ENCODE peak calls at places on chromosomes 7 and 10, in five cellular contexts. L, U, T, A and B are unnamed samples.

GRCh38 chr10:71279590-71280170 is 39.4 kb upstream of the SLC29A3 start:
- DNase-seq in L (no peak), U (no peak), T (no peak), A (no peak), B (no peak)

GRCh38 chr10:32376780-32377179 is 29.8 kb upstream of the EPC1 start:
- DNase-seq in L (no peak), U (no peak), T (no peak), A (no peak), B (no peak)

GRCh38 chr7:108234281-108234680 is 104.1 kb upstream of the LAMB4 start:
- DNase-seq in L (no peak), U (no peak), T (no peak), A (no peak), B (no peak)

GRCh38 chr7:150388709-150389531 is 9.8 kb downstream of the ZNF775 start:
- DNase-seq in L (no peak), U (no peak), T (peak), A (no peak), B (no peak)

GRCh38 chr10:83522881-83523386 is 616.4 kb upstream of the GHITM start:
- DNase-seq in L (no peak), U (no peak), T (no peak), A (no peak), B (no peak)

GRCh38 chr7:1361016-1361755 is 98.1 kb downstream of the MICALL2 start:
- DNase-seq in L (no peak), U (no peak), T (no peak), A (no peak), B (no peak)

GRCh38 chr10:26486304-26486703 is 48.2 kb downstream of the APBB1IP start:
- DNase-seq in L (peak), U (no peak), T (no peak), A (peak), B (no peak)

GRCh38 chr7:29565982-29566746 is 2.5 kb downstream of the PRR15 start:
- DNase-seq in L (no peak), U (no peak), T (no peak), A (no peak), B (no peak)

GRCh38 chr10:35606423-35606822 is 1.3 kb downstream of the GJD4 start:
- DNase-seq in L (no peak), U (no peak), T (no peak), A (no peak), B (no peak)

GRCh38 chr7:47392241-47392759 is 189.6 kb downstream of the TNS3 start:
- DNase-seq in L (no peak), U (no peak), T (no peak), A (no peak), B (no peak)

GRCh38 chr7:150972094-150972493 is 6.0 kb downstream of the KCNH2 start:
- DNase-seq in L (no peak), U (no peak), T (no peak), A (no peak), B (no peak)

GRCh38 chr10:71309919-71310318 is 9.1 kb upstream of the SLC29A3 start:
- DNase-seq in L (no peak), U (no peak), T (no peak), A (no peak), B (no peak)

GRCh38 chr7:1318661-1319060 is 86.0 kb downstream of the UNCX start:
- DNase-seq in L (no peak), U (no peak), T (no peak), A (no peak), B (no peak)

GRCh38 chr10:69097729-69098128 is 9.8 kb downstream of the SRGN start:
- DNase-seq in L (no peak), U (no peak), T (no peak), A (no peak), B (no peak)

GRCh38 chr10:94104316-94105060 is 110.8 kb downstream of the PLCE1 start:
- DNase-seq in L (no peak), U (no peak), T (peak), A (no peak), B (no peak)

GRCh38 chr10:24858244-24858907 is 94.0 kb downstream of the PRTFDC1 start:
- DNase-seq in L (no peak), U (no peak), T (no peak), A (peak), B (no peak)

GRCh38 chr7:78033428-78033827 is 234.9 kb downstream of the PHTF2 start:
- DNase-seq in L (no peak), U (no peak), T (no peak), A (no peak), B (no peak)

GRCh38 chr10:28677889-28678686 is 767 bp downstream of the BAMBI start:
- DNase-seq in L (no peak), U (no peak), T (no peak), A (no peak), B (no peak)

GRCh38 chr10:63157845-63158624 is 24.9 kb downstream of the NRBF2 start:
- DNase-seq in L (no peak), U (peak), T (peak), A (peak), B (peak)

GRCh38 chr10:66813122-66813521 is 112.7 kb upstream of the LRRTM3 start:
- DNase-seq in L (no peak), U (no peak), T (no peak), A (no peak), B (no peak)

GRCh38 chr7:129188372-129188891 is at the start of gene SMO:
- DNase-seq in L (peak), U (no peak), T (peak), A (peak), B (peak)

GRCh38 chr7:158303121-158303520 is 284.5 kb downstream of the PTPRN2 start:
- DNase-seq in L (no peak), U (no peak), T (no peak), A (no peak), B (no peak)

DNA sequence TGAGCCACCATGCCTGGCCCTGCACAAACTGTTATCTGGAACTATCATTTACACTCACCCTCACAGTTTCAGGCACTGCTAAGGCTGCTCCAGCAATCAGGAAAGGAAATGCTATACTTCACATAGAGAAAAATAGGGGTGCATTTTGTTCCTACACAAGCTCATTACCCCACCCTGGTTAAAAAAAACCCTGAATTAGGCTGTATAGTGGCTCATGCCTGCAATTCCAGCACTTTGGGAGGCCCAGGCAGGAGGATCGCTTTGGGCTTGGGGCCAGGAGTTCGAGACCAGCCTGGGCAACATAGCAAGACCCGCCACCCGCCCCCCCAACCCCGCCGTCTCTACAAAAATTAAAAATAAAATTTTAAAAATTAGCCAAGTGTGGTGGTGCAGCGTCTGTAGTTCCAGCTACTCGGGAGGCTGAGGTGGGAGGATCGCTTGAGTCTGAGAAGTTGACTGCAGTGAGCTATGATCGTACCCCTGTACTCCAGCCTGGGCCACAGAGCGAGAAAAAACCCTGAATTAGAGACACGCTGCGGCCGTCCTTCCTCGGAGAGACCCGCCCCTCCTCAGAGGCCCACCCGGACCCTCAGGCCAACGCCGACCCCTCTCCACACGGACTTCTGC is 539 bp downstream of the PTCD1 start:
- DNase-seq in L (no peak), U (no peak), T (no peak), A (no peak), B (no peak)
- TF ChIP-seq SUZ12 in L (no peak), U (no peak), T (no peak), A (no peak), B (no peak)

GRCh38 chr7:12423355-12423994 is 19.8 kb upstream of the VWDE start:
- DNase-seq in L (no peak), U (no peak), T (no peak), A (no peak), B (no peak)
- TF ChIP-seq SUZ12 in L (no peak), U (no peak), T (no peak), A (no peak), B (no peak)

DNA sequence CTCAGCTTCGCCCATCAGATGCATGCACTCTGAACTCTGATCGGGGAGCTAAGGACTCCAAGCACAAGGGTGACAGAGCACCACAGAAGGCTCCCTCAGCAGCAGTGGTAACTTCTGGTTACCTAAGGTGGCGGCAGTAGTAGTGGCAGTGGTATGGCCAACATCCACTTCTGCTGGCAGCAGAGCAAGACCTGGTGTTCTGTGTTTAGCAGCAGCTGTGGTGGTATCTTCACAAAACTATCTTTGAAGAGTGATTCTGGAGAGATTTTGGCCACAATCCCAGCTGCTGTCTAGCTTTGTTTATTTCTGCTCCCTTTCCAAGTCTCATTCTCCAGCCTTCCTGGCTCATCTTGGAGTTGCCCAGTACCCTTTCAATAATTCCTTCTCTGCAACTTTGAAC is 102.4 kb upstream of the LRGUK start:
- DNase-seq in L (no peak), U (no peak), T (no peak), A (no peak), B (no peak)
- TF ChIP-seq SUZ12 in L (no peak), U (no peak), T (no peak), A (no peak), B (no peak)

DNA sequence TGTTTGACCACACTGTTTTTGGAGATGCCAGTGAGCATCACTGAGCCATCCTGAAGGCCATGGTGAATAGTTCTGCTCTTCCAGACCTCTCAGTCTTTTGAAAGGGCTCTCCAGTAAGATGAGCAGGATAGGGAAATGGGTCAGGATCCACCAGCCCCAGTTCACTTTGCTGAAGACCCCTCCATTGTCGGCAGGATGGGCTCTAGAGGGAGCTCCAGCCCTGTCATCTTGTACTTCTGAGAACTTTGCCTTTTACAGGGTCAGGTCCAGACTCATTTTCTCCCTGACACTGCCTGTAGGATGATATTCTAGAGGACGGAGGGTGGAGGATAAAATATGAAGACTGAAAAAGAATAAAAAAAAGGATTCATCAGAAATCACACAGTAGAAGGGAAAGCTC is 13.1 kb downstream of the LHFPL3 start:
- DNase-seq in L (no peak), U (no peak), T (peak), A (peak), B (peak)
- TF ChIP-seq SUZ12 in L (no peak), U (no peak), T (no peak), A (no peak), B (no peak)

DNA sequence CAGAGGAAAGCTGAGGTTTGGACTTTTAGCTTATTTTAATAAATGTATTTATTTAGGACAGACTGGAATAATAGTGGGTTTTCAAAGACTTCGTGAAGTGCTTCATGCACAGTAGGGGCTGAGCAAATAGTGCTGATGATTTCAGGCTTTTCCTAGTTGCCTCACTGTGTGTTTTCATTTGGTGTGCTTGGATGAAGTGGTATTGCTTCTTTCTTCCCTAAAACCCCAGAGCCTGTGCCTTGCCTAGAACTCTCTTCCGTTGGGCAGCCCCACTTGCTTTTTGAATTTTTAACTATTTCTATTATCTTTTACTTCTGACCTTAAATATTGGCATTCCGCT is 49.6 kb downstream of the ARID5B start:
- DNase-seq in L (no peak), U (no peak), T (no peak), A (no peak), B (no peak)
- TF ChIP-seq SUZ12 in L (no peak), U (no peak), T (no peak), A (no peak), B (no peak)

DNA sequence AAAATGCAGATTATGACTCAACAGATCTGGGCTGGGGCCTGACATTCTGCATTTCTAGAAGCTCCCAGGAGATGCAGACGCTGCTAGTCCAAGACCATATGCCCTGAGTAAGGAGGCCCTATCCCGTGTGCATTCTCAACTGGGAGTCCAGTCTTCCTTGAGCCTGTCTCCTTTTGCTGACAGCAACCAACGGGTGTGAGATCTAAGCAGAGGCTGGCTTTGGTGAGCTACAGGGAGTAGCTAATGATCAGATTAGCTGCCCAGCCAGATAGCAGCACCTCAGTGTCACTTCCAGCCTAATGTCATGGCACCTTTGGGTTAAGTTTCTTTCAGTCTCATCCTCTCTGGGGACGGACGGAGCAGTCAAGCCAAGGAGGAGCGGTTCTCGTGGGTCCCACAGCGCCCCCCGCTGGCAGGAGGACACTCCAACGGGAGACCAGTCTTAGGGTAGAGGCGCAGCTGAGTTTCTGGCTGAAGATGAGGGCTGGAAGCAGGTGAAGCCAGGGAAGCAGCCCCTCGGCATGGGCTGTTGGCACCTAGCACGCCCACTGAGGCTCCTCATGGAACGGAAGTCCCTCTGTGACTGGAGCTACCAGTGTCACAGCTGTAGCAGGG is 154.0 kb downstream of the CCDC3 start:
- DNase-seq in L (peak), U (no peak), T (no peak), A (peak), B (peak)
- TF ChIP-seq SUZ12 in L (no peak), U (no peak), T (no peak), A (no peak), B (no peak)

DNA sequence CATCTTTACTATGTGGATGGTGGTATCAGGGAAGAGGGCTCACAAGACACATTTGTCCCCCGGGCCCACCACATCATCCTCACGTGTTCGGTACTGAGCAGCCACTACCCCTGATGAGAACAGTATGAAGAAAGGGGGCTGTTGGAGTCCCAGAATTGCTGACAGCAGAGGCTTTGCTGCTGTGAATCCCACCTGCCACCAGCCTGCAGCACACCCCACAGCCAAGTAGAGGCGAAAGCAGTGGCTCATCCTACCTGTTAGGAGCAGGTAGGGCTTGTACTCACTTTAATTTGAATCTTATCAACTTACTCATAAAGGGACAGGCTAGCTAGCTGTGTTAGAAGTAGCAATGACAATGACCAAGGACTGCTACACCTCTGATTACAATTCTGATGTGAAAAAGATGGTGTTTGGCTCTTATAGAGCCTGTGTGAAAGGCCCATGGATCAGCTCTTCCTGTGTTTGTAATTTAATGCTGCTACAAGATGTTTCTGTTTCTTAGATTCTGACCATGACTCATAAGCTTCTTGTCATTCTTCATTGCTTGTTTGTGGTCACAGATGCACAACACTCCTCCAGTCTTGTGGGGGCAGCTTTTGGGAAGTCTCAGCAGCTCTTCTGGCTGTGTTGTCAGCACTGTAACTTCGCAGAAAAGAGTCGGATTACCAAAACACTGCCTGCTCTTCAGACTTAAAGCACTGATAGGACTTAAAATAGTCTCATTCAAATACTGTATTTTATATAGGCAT is 9.1 kb upstream of the CSGALNACT2 start:
- DNase-seq in L (no peak), U (no peak), T (no peak), A (no peak), B (no peak)
- TF ChIP-seq SUZ12 in L (no peak), U (no peak), T (no peak), A (no peak), B (no peak)

DNA sequence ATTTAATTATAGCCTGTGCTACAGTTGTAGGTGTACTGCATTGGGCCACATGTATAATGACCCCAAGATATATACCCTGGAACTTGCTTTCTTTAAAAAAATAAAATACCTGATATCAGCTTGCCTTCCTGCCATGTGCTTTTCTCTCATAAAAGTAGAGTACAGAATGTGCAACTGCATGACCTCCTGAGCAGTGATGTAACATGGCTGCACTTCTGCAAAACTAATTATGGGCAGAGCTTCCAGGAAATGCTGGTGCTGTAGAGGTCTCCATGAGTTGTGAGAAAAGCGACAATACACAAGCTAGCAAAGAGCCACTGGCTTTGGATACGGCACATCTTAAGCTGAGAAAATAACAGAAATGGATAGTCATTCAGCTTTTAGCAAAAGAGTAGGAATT is 6.5 kb upstream of the ERLIN1 start:
- DNase-seq in L (no peak), U (no peak), T (no peak), A (no peak), B (no peak)
- TF ChIP-seq SUZ12 in L (no peak), U (no peak), T (no peak), A (no peak), B (no peak)